ENCODE peak calls at places on chromosomes 3 and 15, in four cellular contexts. L is lower leg skin, C is GM19239, X is bronchial epithelial cell. J is an unnamed sample.

GRCh38 chr15:66356069-66356358 is 471 bp downstream of the TIPIN start:
- DNase-seq in L (no peak), C (peak), X (peak), J (no peak)

GRCh38 chr3:51637941-51638471 is 33.0 kb upstream of the TEX264 start:
- DNase-seq in L (no peak), X (peak), C (peak), J (no peak)

GRCh38 chr3:172208586-172209332 is 169.4 kb downstream of the FNDC3B start:
- DNase-seq in X (peak), C (no peak), L (no peak), J (no peak)

GRCh38 chr3:359672-360071 is 163.1 kb downstream of the CHL1 start:
- DNase-seq in L (no peak), X (no peak), C (no peak), J (no peak)

GRCh38 chr3:20836801-20837200 is 650.8 kb upstream of the SGO1 start:
- DNase-seq in X (peak), L (no peak), C (no peak), J (no peak)

GRCh38 chr3:127088511-127089430 is 104.2 kb upstream of the PRR23E start:
- DNase-seq in X (no peak), L (no peak), C (no peak), J (no peak)

GRCh38 chr3:185727873-185728272 is 97.0 kb downstream of the IGF2BP2 start:
- DNase-seq in L (no peak), C (no peak), X (peak), J (no peak)

GRCh38 chr3:192825657-192826200 is 91.9 kb downstream of the MB21D2 start:
- DNase-seq in C (no peak), X (peak), L (no peak), J (no peak)

GRCh38 chr15:27826902-27827321 is 272.2 kb downstream of the OCA2 start:
- DNase-seq in X (peak), L (no peak), C (no peak), J (no peak)

GRCh38 chr15:73756947-73757513 is 3.9 kb upstream of the INSYN1 start:
- DNase-seq in C (no peak), L (no peak), X (no peak), J (no peak)

GRCh38 chr15:81329446-81329845 is 5.5 kb upstream of the STARD5 start:
- DNase-seq in X (no peak), C (no peak), L (no peak), J (no peak)

GRCh38 chr15:37793851-37794250 is 140.6 kb upstream of the TMCO5A start:
- DNase-seq in X (no peak), C (no peak), L (no peak), J (no peak)

GRCh38 chr3:11306815-11307589 is 34.8 kb downstream of the ATG7 start:
- DNase-seq in C (no peak), L (no peak), X (no peak), J (no peak)

GRCh38 chr15:80834906-80835305 is 55.7 kb downstream of the CEMIP start:
- DNase-seq in L (no peak), X (no peak), C (no peak), J (no peak)

GRCh38 chr15:62122249-62122648 is 42.8 kb downstream of the C2CD4B start:
- DNase-seq in C (no peak), X (no peak), L (no peak), J (no peak)

GRCh38 chr3:127820871-127821853 is 1.2 kb downstream of the MGLL start:
- DNase-seq in L (no peak), X (no peak), C (no peak), J (no peak)